ENCODE peak calls at places on chromosome 14, in five cellular contexts. N is AG09309, F is heart left ventricle, E is RKO, A is T-helper 17 cell. K is an unnamed sample.

GRCh38 chr14:29217813-29218450 is 451.3 kb downstream of the FOXG1 start:
- DNase-seq in N (no peak), F (no peak), E (no peak), A (no peak), K (no peak)

GRCh38 chr14:103014466-103015319 is 42.7 kb downstream of the CDC42BPB start:
- DNase-seq in N (no peak), F (no peak), E (no peak), A (no peak), K (peak)

GRCh38 chr14:61430066-61430757 is 108.8 kb downstream of the PRKCH start:
- DNase-seq in N (no peak), F (no peak), E (no peak), A (no peak), K (no peak)

GRCh38 chr14:92263681-92264080 is 59.3 kb upstream of the SLC24A4 start:
- DNase-seq in N (no peak), F (no peak), E (no peak), A (no peak), K (no peak)

GRCh38 chr14:73637830-73638229 is 7.0 kb upstream of the DNAL1 start:
- DNase-seq in N (no peak), F (no peak), E (no peak), A (no peak), K (no peak)

GRCh38 chr14:63295991-63296630 is 22.6 kb downstream of the GPHB5 start:
- DNase-seq in N (no peak), F (no peak), E (peak), A (no peak), K (no peak)

GRCh38 chr14:75941030-75941429 is 40.8 kb downstream of the TGFB3 start:
- DNase-seq in N (no peak), F (no peak), E (no peak), A (no peak), K (no peak)

GRCh38 chr14:68495101-68495637 is 297.7 kb downstream of the ZFP36L1 start:
- DNase-seq in N (no peak), F (no peak), E (no peak), A (no peak), K (no peak)

GRCh38 chr14:64350091-64350490 is 38.1 kb upstream of the MTHFD1 start:
- DNase-seq in N (no peak), F (no peak), E (no peak), A (no peak), K (no peak)

GRCh38 chr14:106840258-106840657 is 1313.9 kb downstream of the TMEM121 start:
- DNase-seq in N (no peak), F (no peak), E (no peak), A (no peak), K (no peak)

GRCh38 chr14:97776890-97777564 is 979.8 kb downstream of the VRK1 start:
- DNase-seq in N (no peak), F (no peak), E (no peak), A (no peak), K (no peak)

GRCh38 chr14:44963775-44964380 is 1.9 kb downstream of the TOGARAM1 start:
- DNase-seq in N (no peak), F (no peak), E (peak), A (no peak), K (peak)

GRCh38 chr14:92973265-92973797 is 50.4 kb downstream of the CHGA start:
- DNase-seq in N (no peak), F (peak), E (peak), A (no peak), K (peak)

GRCh38 chr14:103819503-103820307 is 27.7 kb downstream of the PPP1R13B start:
- DNase-seq in N (no peak), F (peak), E (no peak), A (no peak), K (no peak)

GRCh38 chr14:32374155-32374554 is 45.1 kb downstream of the AKAP6 start:
- DNase-seq in N (no peak), F (no peak), E (no peak), A (no peak), K (peak)

GRCh38 chr14:95725685-95726336 is 11.9 kb upstream of the TCL1A start:
- DNase-seq in N (no peak), F (no peak), E (no peak), A (no peak), K (no peak)

GRCh38 chr14:92718659-92719058 is 29.8 kb downstream of the LGMN start:
- DNase-seq in N (peak), F (no peak), E (no peak), A (no peak), K (no peak)

GRCh38 chr14:99632410-99633035 is 12.4 kb upstream of the HHIPL1 start:
- DNase-seq in N (no peak), F (no peak), E (no peak), A (no peak), K (no peak)

GRCh38 chr14:54676822-54677708 is 110.1 kb downstream of the SAMD4A start:
- DNase-seq in N (peak), F (peak), E (peak), A (no peak), K (peak)

GRCh38 chr14:75566321-75566720 is 12.1 kb upstream of the FLVCR2 start:
- DNase-seq in N (no peak), F (no peak), E (peak), A (peak), K (no peak)

GRCh38 chr14:86790408-86791364 is 1202.3 kb downstream of the GALC start:
- DNase-seq in N (no peak), F (no peak), E (no peak), A (no peak), K (no peak)

GRCh38 chr14:59305231-59305630 is 116.8 kb downstream of the DAAM1 start:
- DNase-seq in N (peak), F (no peak), E (no peak), A (no peak), K (peak)

GRCh38 chr14:19729359-19729758 is 14.0 kb upstream of the OR4Q3 start:
- DNase-seq in N (no peak), F (no peak), E (no peak), A (no peak), K (no peak)

GRCh38 chr14:92513204-92513965 is at the start of gene RIN3:
- DNase-seq in N (no peak), F (peak), E (peak), A (no peak), K (peak)

GRCh38 chr14:43359317-43359716 is 1147.8 kb downstream of the FSCB start:
- DNase-seq in N (no peak), F (no peak), E (no peak), A (no peak), K (no peak)

GRCh38 chr14:51319181-51319597 is 79.1 kb downstream of the TMX1 start:
- DNase-seq in N (no peak), F (no peak), E (no peak), A (no peak), K (no peak)

K was measured in HCEC 1CT.